ENCODE peak calls at places on chromosomes 1 and 21, in eight cellular contexts. S is HCT116, D is GM23338, B is K562, L is Panc1, Y is SK-N-SH, Z is GM12878, K is HepG2. T is an unnamed sample.

GRCh38 chr1:79501153-79501552 is 494.6 kb upstream of the ADGRL4 start:
- DNase-seq in S (no peak), D (no peak), B (no peak), L (no peak), Y (no peak), Z (no peak), K (no peak), T (no peak)

GRCh38 chr1:184445997-184446396 is 59.2 kb downstream of the C1orf21 start:
- DNase-seq in S (no peak), D (no peak), B (no peak), L (no peak), Y (no peak), Z (no peak), K (no peak), T (no peak)

GRCh38 chr1:87329756-87330200 is 1.1 kb downstream of the LMO4 start:
- DNase-seq in S (no peak), D (no peak), B (no peak), L (no peak), Y (no peak), Z (no peak), K (no peak), T (no peak)

GRCh38 chr21:46152939-46153258 is 2.5 kb downstream of the FTCD start:
- DNase-seq in S (no peak), D (no peak), B (no peak), L (no peak), Y (no peak), Z (no peak), K (no peak), T (no peak)

GRCh38 chr1:86515597-86515996 is 31.3 kb upstream of the CLCA4 start:
- DNase-seq in S (peak), D (peak), B (peak), L (no peak), Y (peak), Z (no peak), K (peak), T (no peak)

GRCh38 chr21:17679002-17679600 is 66.4 kb upstream of the BTG3 start:
- DNase-seq in S (peak), D (peak), B (peak), L (peak), Y (peak), Z (peak), K (peak), T (peak)

GRCh38 chr21:44497641-44498243 is 42.3 kb downstream of the KRTAP10-1 start:
- DNase-seq in S (no peak), D (no peak), B (no peak), L (no peak), Y (no peak), Z (no peak), K (no peak), T (no peak)

GRCh38 chr21:27561116-27561515 is 594.2 kb upstream of the ADAMTS5 start:
- DNase-seq in S (no peak), D (no peak), B (no peak), L (no peak), Y (no peak), Z (no peak), K (no peak), T (no peak)

GRCh38 chr1:28886731-28887417 is 27.5 kb upstream of the EPB41 start:
- DNase-seq in S (peak), D (peak), B (peak), L (no peak), Y (peak), Z (peak), K (peak), T (peak)

GRCh38 chr1:150808134-150808533 is at the start of gene CTSK:
- DNase-seq in S (no peak), D (peak), B (no peak), L (no peak), Y (no peak), Z (no peak), K (no peak), T (no peak)

GRCh38 chr1:47508900-47509488 is 71.2 kb downstream of the FOXD2 start:
- DNase-seq in S (no peak), D (peak), B (no peak), L (no peak), Y (peak), Z (no peak), K (no peak), T (no peak)

GRCh38 chr1:47507140-47507539 is 69.3 kb downstream of the FOXD2 start:
- DNase-seq in S (no peak), D (no peak), B (no peak), L (no peak), Y (no peak), Z (no peak), K (no peak), T (no peak)

GRCh38 chr1:47507921-47508894 is 70.4 kb downstream of the FOXD2 start:
- DNase-seq in S (no peak), D (peak), B (peak), L (no peak), Y (peak), Z (no peak), K (peak), T (no peak)

GRCh38 chr1:47505267-47505666 is 67.4 kb downstream of the FOXD2 start:
- DNase-seq in S (no peak), D (no peak), B (no peak), L (no peak), Y (no peak), Z (no peak), K (no peak), T (no peak)

GRCh38 chr1:47506053-47506452 is 68.2 kb downstream of the FOXD2 start:
- DNase-seq in S (no peak), D (no peak), B (no peak), L (no peak), Y (no peak), Z (no peak), K (no peak), T (no peak)
- TF ChIP-seq REST in S (no peak), D (no peak), B (no peak), L (no peak), Y (no peak), Z (no peak), K (no peak), T (no peak)

DNA sequence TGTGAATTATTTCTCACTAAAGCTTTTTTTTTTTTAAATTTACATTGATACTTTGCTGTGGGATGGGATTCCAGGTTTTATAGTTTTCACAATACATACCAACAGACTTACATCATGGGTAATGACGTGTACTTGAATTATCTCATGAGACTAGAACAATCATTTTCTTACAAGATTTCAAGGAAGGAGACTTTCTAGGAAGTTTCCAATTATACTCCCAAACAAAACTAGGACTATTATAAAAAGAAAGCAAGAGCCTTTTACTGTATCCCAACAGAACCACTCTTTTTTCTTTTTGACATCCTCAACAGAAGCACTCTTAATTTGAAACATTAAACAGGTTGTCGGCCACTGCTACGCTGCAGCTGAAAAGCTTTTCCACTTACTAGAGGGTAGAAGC is 48.7 kb downstream of the TESK2 start:
- DNase-seq in S (no peak), D (no peak), B (no peak), L (no peak), Y (no peak), Z (no peak), K (no peak), T (no peak)
- TF ChIP-seq POLR2AphosphoS5 in S (no peak), D (no peak), B (no peak), L (no peak), Y (no peak), Z (no peak), K (no peak), T (no peak)

GRCh38 chr1:10941891-10942541 is 70.4 kb upstream of the TARDBP start:
- DNase-seq in S (no peak), D (peak), B (peak), L (peak), Y (peak), Z (no peak), K (no peak), T (peak)

GRCh38 chr1:10943041-10943440 is 69.4 kb upstream of the TARDBP start:
- DNase-seq in S (no peak), D (no peak), B (no peak), L (no peak), Y (no peak), Z (no peak), K (no peak), T (no peak)

GRCh38 chr1:10942542-10942912 is 69.9 kb upstream of the TARDBP start:
- DNase-seq in S (no peak), D (no peak), B (no peak), L (no peak), Y (no peak), Z (no peak), K (no peak), T (no peak)

GRCh38 chr1:10945988-10946387 is 66.5 kb upstream of the TARDBP start:
- DNase-seq in S (no peak), D (no peak), B (no peak), L (no peak), Y (peak), Z (no peak), K (no peak), T (no peak)

GRCh38 chr1:10943991-10944730 is 68.3 kb upstream of the TARDBP start:
- DNase-seq in S (no peak), D (no peak), B (no peak), L (no peak), Y (peak), Z (no peak), K (peak), T (no peak)
- H3K4me3 ChIP-seq in S (no peak), D (no peak), B (no peak), L (peak), Y (peak), Z (no peak), K (peak), T (no peak)

GRCh38 chr21:43287974-43288755 is 119.4 kb downstream of the CRYAA start:
- DNase-seq in S (no peak), D (no peak), B (no peak), L (no peak), Y (no peak), Z (no peak), K (peak), T (no peak)
- TF ChIP-seq REST in S (no peak), D (no peak), B (no peak), L (no peak), Y (no peak), Z (no peak), K (no peak), T (no peak)